ENCODE peak calls at places on chromosome 22, in seven cellular contexts. H is K562, R is heart left ventricle, X is fibroblast of mammary gland, T is fibroblast of lung, C is A549, K is Panc1. B is an unnamed sample.

GRCh38 chr22:23767673-23768548 is at the start of gene CHCHD10:
- DNase-seq in C (peak), T (peak), X (peak), R (peak), K (peak), H (peak), B (no peak)

GRCh38 chr22:46295277-46295971 is 1.2 kb upstream of the GTSE1 start:
- DNase-seq in H (no peak), R (no peak), T (no peak), K (no peak), X (no peak), C (no peak), B (no peak)

GRCh38 chr22:31081963-31082605 is 966 bp downstream of the SMTN start:
- DNase-seq in T (peak), X (peak), C (no peak), R (no peak), H (no peak), K (no peak), B (no peak)

GRCh38 chr22:44311855-44312170 is 938 bp downstream of the SHISAL1 start:
- DNase-seq in H (no peak), R (no peak), X (peak), K (no peak), C (no peak), T (peak), B (no peak)

GRCh38 chr22:44242946-44243724 is 62.4 kb downstream of the PARVG start:
- DNase-seq in K (no peak), C (no peak), R (no peak), H (no peak), X (no peak), T (no peak), B (no peak)

GRCh38 chr22:46108564-46109473 is 41.5 kb upstream of the PPARA start:
- DNase-seq in C (no peak), X (peak), K (no peak), R (peak), H (peak), T (peak), B (no peak)

GRCh38 chr22:23583153-23583552 is 3.1 kb upstream of the IGLL1 start:
- DNase-seq in T (no peak), K (no peak), R (no peak), C (no peak), X (no peak), H (no peak), B (no peak)

GRCh38 chr22:19818264-19819208 is 36.1 kb downstream of the GNB1L start:
- DNase-seq in K (no peak), T (no peak), H (no peak), C (no peak), X (no peak), R (no peak), B (no peak)

GRCh38 chr22:22682807-22683667 is 38.6 kb downstream of the GGTLC2 start:
- DNase-seq in T (peak), X (peak), H (no peak), C (peak), R (no peak), K (no peak), B (no peak)

GRCh38 chr22:49587987-49588386 is 239.7 kb downstream of the BRD1 start:
- DNase-seq in C (no peak), T (no peak), R (no peak), X (no peak), H (no peak), K (no peak), B (no peak)

GRCh38 chr22:22248878-22249277 is 4.3 kb downstream of the VPREB1 start:
- DNase-seq in K (no peak), X (no peak), H (no peak), T (no peak), C (no peak), R (no peak), B (no peak)

GRCh38 chr22:47031628-47031915 is 269.1 kb downstream of the TBC1D22A start:
- DNase-seq in K (no peak), T (no peak), X (no peak), H (no peak), R (no peak), C (no peak), B (no peak)

GRCh38 chr22:24153353-24153752 is 27.9 kb upstream of the SUSD2 start:
- DNase-seq in C (no peak), R (no peak), H (no peak), X (no peak), T (peak), K (no peak), B (no peak)

GRCh38 chr22:20949698-20950183 is 17.3 kb upstream of the AIFM3 start:
- DNase-seq in K (no peak), X (no peak), C (no peak), T (no peak), H (no peak), R (no peak), B (no peak)

GRCh38 chr22:35684270-35684700 is 33.4 kb upstream of the APOL5 start:
- DNase-seq in R (peak), K (no peak), T (peak), C (no peak), X (peak), H (no peak), B (no peak)
- TF ChIP-seq CTCF in R (peak), K (peak), T (peak), C (no peak), X (peak), H (peak), B (peak)

GRCh38 chr22:48423481-48423901 is 1404.2 kb downstream of the BRD1 start:
- DNase-seq in H (no peak), C (no peak), R (no peak), K (no peak), X (no peak), T (peak), B (no peak)
- H3K4me3 ChIP-seq in H (no peak), C (no peak), R (no peak), K (no peak), X (no peak), T (no peak), B (no peak)

DNA sequence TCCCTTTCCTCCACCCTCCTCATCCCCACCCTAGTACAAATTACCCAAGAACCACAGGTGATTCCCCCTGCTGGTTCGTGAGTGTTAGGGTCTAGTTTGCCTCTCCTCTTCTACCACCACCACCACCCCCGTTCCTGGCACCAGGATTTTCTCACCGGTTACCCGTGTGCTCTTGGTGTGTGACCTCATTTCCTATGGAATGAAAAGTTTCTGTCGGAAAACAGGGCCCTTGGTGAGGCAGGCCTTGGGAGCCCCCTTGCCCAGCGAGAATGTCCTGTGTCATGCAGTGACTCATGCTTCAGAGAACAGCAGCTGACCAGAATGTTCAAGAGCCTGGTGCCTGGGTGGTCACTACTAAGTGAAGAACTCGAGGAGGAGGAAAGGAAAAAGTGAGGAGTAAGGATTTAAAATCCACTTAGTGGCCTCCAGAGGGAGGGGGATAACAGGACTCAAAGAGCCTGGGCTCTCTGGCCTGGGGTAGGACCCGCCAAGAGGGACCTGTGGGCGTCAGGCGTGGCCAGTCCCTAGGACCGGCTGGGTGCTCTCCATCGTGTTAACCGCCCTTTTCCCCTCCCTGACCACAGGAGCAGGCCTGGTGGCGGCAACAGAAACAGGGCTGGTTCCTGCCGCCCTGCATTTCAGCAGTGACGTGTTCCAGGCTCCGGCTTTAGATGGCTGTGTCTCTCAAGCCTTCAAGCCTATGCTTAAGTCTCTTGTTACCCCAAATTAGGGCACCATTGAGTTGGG is 30.2 kb downstream of the C22orf31 start:
- DNase-seq in C (peak), R (peak), X (peak), H (peak), K (peak), T (peak), B (peak)
- TF ChIP-seq CTCF in C (no peak), R (peak), X (peak), H (no peak), K (no peak), T (peak), B (peak)

DNA sequence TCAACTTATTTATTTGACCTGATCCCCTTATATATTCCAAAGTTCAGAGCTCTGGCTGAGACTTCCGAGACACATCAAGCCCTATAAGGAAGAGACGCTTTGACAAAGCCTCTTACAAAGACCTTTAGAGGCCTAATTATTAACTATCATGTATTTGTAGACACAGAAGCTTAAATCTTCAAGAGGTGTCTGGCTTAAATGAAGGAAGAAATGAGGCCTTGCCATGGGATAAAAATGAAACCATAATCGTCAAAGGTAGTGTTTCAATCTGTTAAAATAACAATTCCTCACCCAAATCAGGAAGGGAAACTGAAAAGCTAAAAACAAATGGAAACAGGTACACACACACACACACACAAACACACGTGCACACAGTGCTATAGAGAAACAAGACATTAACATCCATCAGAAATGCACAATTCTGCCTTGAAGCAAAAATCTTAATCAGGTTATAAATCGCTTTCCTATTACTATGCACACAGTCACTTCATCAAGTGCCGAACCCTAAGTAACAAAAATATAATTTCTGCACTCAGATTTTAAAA is 50.2 kb downstream of the PITPNB start:
- DNase-seq in R (no peak), T (no peak), K (no peak), X (no peak), H (no peak), C (no peak), B (no peak)
- H3K4me3 ChIP-seq in R (no peak), T (no peak), K (no peak), X (no peak), H (no peak), C (no peak), B (no peak)

DNA sequence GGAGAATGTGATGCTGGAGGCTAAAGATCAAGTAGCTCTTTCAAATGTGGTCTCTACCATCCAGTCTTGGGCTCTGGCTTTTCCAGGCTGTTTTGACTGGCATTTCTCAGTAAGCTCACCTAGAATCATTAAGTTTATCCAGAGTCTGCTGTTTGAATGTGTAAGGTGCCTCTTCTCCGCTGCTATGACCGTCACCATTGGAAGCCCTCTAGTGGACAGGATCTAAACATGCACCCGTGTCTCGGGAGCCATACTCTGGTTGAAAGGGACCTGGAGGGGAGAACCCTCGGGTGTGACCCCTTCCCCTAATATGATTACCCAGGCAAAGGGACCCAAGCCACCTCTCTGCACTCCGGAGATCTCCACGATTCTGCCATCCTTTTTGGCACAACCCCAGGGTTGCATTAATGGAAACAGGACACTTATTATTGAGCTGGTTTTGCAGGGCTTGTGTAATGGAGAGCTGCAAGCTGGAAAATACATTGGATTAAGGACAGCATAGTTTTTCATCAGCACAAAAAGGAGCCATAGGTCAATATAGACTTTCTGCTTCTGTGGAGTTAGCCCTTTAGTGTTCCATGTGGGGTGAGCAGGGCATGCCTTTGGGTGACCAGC is 191.0 kb upstream of the LARGE1 start:
- DNase-seq in T (no peak), K (no peak), H (peak), C (peak), R (peak), X (peak), B (no peak)
- TF ChIP-seq CTCF in T (peak), K (peak), H (no peak), C (peak), R (peak), X (peak), B (peak)

GRCh38 chr22:37206118-37206840 is 6.0 kb downstream of the SSTR3 start:
- DNase-seq in R (no peak), X (no peak), C (no peak), T (no peak), K (no peak), H (no peak), B (no peak)
- H3K4me3 ChIP-seq in R (no peak), X (no peak), C (no peak), T (no peak), K (no peak), H (no peak), B (no peak)

GRCh38 chr22:17562906-17563870 is at the start of gene SLC25A18:
- DNase-seq in C (no peak), R (peak), T (peak), K (no peak), X (peak), H (peak), B (peak)
- TF ChIP-seq CTCF in C (no peak), R (peak), T (no peak), K (no peak), X (no peak), H (peak), B (peak)

GRCh38 chr22:35961480-35961902 is 67.1 kb downstream of the RBFOX2 start:
- DNase-seq in K (no peak), X (peak), T (peak), C (peak), R (peak), H (no peak), B (no peak)
- H3K4me3 ChIP-seq in K (no peak), X (no peak), T (peak), C (no peak), R (no peak), H (no peak), B (no peak)

DNA sequence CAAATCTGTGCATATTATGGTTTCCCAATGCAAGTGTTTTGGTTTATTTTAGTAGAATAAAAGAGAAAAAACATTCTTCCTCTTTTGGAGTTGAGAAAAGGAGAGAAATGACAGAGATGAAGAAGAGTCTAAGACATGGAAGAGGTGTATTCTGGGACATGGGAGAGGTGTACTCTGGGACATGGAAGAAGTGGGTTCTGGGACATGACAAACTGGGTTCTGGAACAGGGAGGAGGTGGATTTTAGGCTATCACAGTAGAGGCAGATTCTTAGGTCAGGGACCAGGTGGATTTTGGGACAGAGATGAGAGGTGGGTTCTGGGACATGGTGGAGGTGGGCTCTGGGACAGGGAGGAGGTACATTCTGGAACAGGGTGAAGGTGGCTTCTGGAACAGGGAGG is 2.1 kb upstream of the ASPHD2 start:
- DNase-seq in C (no peak), K (no peak), T (no peak), H (no peak), X (no peak), R (no peak), B (no peak)
- TF ChIP-seq CTCF in C (no peak), K (no peak), T (no peak), H (no peak), X (no peak), R (no peak), B (no peak)

B was measured in epithelial cell of proximal tubule.